ENCODE peak calls at places on chromosomes 3 and 15, in four cellular contexts. R is islet precursor cell, L is retina, G is spleen. W is an unnamed sample.

GRCh38 chr3:31466016-31466415 is 66.7 kb upstream of the STT3B start:
- DNase-seq in R (no peak), L (no peak), G (no peak), W (no peak)

GRCh38 chr3:174955513-174956001 is 96.4 kb downstream of the NAALADL2 start:
- DNase-seq in G (no peak), L (no peak), R (peak), W (no peak)

GRCh38 chr3:57838627-57839026 is 82.5 kb downstream of the SLMAP start:
- DNase-seq in R (no peak), L (no peak), G (no peak), W (no peak)

GRCh38 chr3:23748398-23749110 is 57.2 kb upstream of the UBE2E1 start:
- DNase-seq in R (no peak), G (no peak), L (no peak), W (no peak)

GRCh38 chr3:179942560-179943075 is 94.1 kb downstream of the PEX5L start:
- DNase-seq in G (no peak), R (no peak), L (no peak), W (no peak)

GRCh38 chr15:60844431-60845174 is 365.7 kb upstream of the ICE2 start:
- DNase-seq in L (no peak), R (no peak), G (no peak), W (no peak)

GRCh38 chr15:33807665-33808064 is 160.6 kb upstream of the CHRM5 start:
- DNase-seq in R (no peak), L (no peak), G (no peak), W (no peak)

GRCh38 chr3:108006077-108006675 is 84.7 kb downstream of the CD47 start:
- DNase-seq in G (no peak), R (peak), L (peak), W (no peak)

GRCh38 chr3:15636028-15636709 is 34.6 kb downstream of the BTD start:
- DNase-seq in R (no peak), L (no peak), G (no peak), W (no peak)

W was measured in midbrain.